ENCODE peak calls at places on chromosome 6, in six cellular contexts. R, W, G, V, T and Y are unnamed samples.

GRCh38 chr6:157229733-157230132 is 93.6 kb downstream of the TMEM242 start:
- DNase-seq in W (no peak), G (no peak), V (peak), T (no peak), R (no peak), Y (no peak)

GRCh38 chr6:157392927-157393666 is 12.1 kb downstream of the ZDHHC14 start:
- DNase-seq in R (no peak), G (no peak), V (peak), T (no peak), W (no peak), Y (no peak)

GRCh38 chr6:2804516-2804915 is 37.1 kb downstream of the SERPINB1 start:
- DNase-seq in T (no peak), V (no peak), R (no peak), G (no peak), W (no peak), Y (no peak)

GRCh38 chr6:42163941-42164340 is 9.2 kb upstream of the GUCA1A start:
- DNase-seq in G (no peak), T (no peak), V (no peak), W (peak), R (no peak), Y (no peak)

GRCh38 chr6:3205913-3206312 is 21.5 kb downstream of the TUBB2B start:
- DNase-seq in G (no peak), T (no peak), V (no peak), R (no peak), W (no peak), Y (no peak)

GRCh38 chr6:137493218-137494038 is 766 bp downstream of the OLIG3 start:
- DNase-seq in W (no peak), T (no peak), V (no peak), R (no peak), G (no peak), Y (no peak)

GRCh38 chr6:163324326-163324927 is 90.1 kb upstream of the QKI start:
- DNase-seq in V (no peak), T (no peak), R (no peak), G (no peak), W (no peak), Y (no peak)

GRCh38 chr6:118705799-118706481 is 54.5 kb upstream of the CEP85L start:
- DNase-seq in R (no peak), G (no peak), W (peak), V (no peak), T (no peak), Y (no peak)

GRCh38 chr6:65922049-65922448 is 215.0 kb upstream of the EYS start:
- DNase-seq in W (no peak), G (no peak), R (no peak), T (no peak), V (no peak), Y (no peak)

GRCh38 chr6:77456531-77457248 is 6.6 kb downstream of the HTR1B start:
- DNase-seq in V (no peak), G (no peak), W (no peak), T (no peak), R (peak), Y (no peak)

GRCh38 chr6:137820425-137820824 is 46.6 kb upstream of the TNFAIP3 start:
- DNase-seq in R (no peak), W (no peak), T (no peak), G (no peak), V (no peak), Y (no peak)

GRCh38 chr6:132076452-132076851 is 125.3 kb upstream of the CCN2 start:
- DNase-seq in W (no peak), V (no peak), G (no peak), R (no peak), T (no peak), Y (no peak)

GRCh38 chr6:143141442-143141841 is 80.8 kb downstream of the AIG1 start:
- DNase-seq in G (no peak), V (no peak), R (no peak), T (no peak), W (no peak), Y (no peak)

GRCh38 chr6:148747493-148748160 is 797 bp downstream of the UST start:
- DNase-seq in R (peak), W (peak), T (no peak), V (peak), G (no peak), Y (peak)

GRCh38 chr6:35474978-35475570 is 6.9 kb downstream of the RPL10A start:
- DNase-seq in R (no peak), T (no peak), V (no peak), W (no peak), G (no peak), Y (no peak)

GRCh38 chr6:43509142-43509983 is 783 bp downstream of the LRRC73 start:
- DNase-seq in R (no peak), G (no peak), V (no peak), W (no peak), T (no peak), Y (no peak)

GRCh38 chr6:98835149-98836024 is 1.0 kb downstream of the POU3F2 start:
- DNase-seq in G (peak), R (no peak), V (no peak), T (no peak), W (no peak), Y (no peak)

GRCh38 chr6:8075185-8075584 is 11.0 kb upstream of the BLOC1S5 start:
- DNase-seq in V (no peak), T (no peak), W (peak), G (no peak), R (no peak), Y (no peak)

GRCh38 chr6:105804436-105804835 is 281.7 kb upstream of the PRDM1 start:
- DNase-seq in V (no peak), W (no peak), T (no peak), G (no peak), R (no peak), Y (no peak)

GRCh38 chr6:159929819-159930218 is 39.0 kb downstream of the MAS1 start:
- DNase-seq in R (no peak), W (no peak), T (no peak), V (no peak), G (no peak), Y (no peak)

GRCh38 chr6:114659513-114659912 is 316.7 kb upstream of the HS3ST5 start:
- DNase-seq in G (no peak), W (no peak), T (no peak), R (no peak), V (no peak), Y (no peak)

GRCh38 chr6:91664327-91664959 is 1077.6 kb upstream of the MAP3K7 start:
- DNase-seq in G (no peak), R (no peak), W (no peak), T (no peak), V (no peak), Y (no peak)

GRCh38 chr6:31908791-31909190 is 6.9 kb upstream of the ZBTB12 start:
- DNase-seq in W (no peak), R (no peak), G (no peak), V (no peak), T (no peak), Y (no peak)

GRCh38 chr6:133512410-133513016 is 271.4 kb downstream of the EYA4 start:
- DNase-seq in V (no peak), G (peak), T (no peak), R (peak), W (peak), Y (no peak)

GRCh38 chr6:137727206-137727605 is 139.9 kb upstream of the TNFAIP3 start:
- DNase-seq in W (no peak), R (no peak), V (no peak), T (no peak), G (no peak), Y (no peak)

GRCh38 chr6:113500221-113500620 is 356.9 kb upstream of the MARCKS start:
- DNase-seq in T (no peak), R (no peak), W (no peak), G (no peak), V (no peak), Y (no peak)

GRCh38 chr6:14703586-14703985 is 542.3 kb upstream of the JARID2 start:
- DNase-seq in R (no peak), V (no peak), G (no peak), W (no peak), T (no peak), Y (no peak)